ENCODE peak calls at places on chromosomes 7 and 10, in six cellular contexts. U, Q, L, W, S and R are unnamed samples.

GRCh38 chr7:40099837-40100236 is 34.6 kb downstream of the MPLKIP start:
- DNase-seq in U (no peak), Q (no peak), L (no peak), W (no peak), S (no peak), R (no peak)

GRCh38 chr10:123269017-123269552 is 114.9 kb downstream of the BUB3 start:
- DNase-seq in U (no peak), Q (no peak), L (no peak), W (no peak), S (no peak), R (no peak)

GRCh38 chr7:149238051-149238450 is 1.4 kb upstream of the ZNF212 start:
- DNase-seq in U (no peak), Q (no peak), L (no peak), W (no peak), S (no peak), R (no peak)

GRCh38 chr7:70733115-70733514 is 398.8 kb upstream of the GALNT17 start:
- DNase-seq in U (no peak), Q (no peak), L (no peak), W (no peak), S (no peak), R (no peak)

GRCh38 chr7:98281757-98282652 is 519 bp downstream of the BRI3 start:
- DNase-seq in U (no peak), Q (peak; percentile 24), L (peak; percentile 60), W (no peak), S (no peak), R (peak; percentile 71)

GRCh38 chr7:377069-378040 is 87.4 kb downstream of the FOXL3 start:
- DNase-seq in U (no peak), Q (no peak), L (no peak), W (no peak), S (no peak), R (peak; percentile 40)

GRCh38 chr7:25770670-25771069 is 381.3 kb upstream of the NFE2L3 start:
- DNase-seq in U (no peak), Q (no peak), L (no peak), W (no peak), S (no peak), R (no peak)

GRCh38 chr10:128985036-128985435 is 482.0 kb upstream of the MGMT start:
- DNase-seq in U (no peak), Q (no peak), L (no peak), W (no peak), S (no peak), R (peak; percentile 32)

GRCh38 chr7:134307320-134307719 is 9.4 kb downstream of the SLC35B4 start:
- DNase-seq in U (no peak), Q (peak; percentile 27), L (no peak), W (no peak), S (no peak), R (no peak)

GRCh38 chr10:85098835-85099521 is 770.6 kb downstream of the CCSER2 start:
- DNase-seq in U (no peak), Q (no peak), L (no peak), W (no peak), S (no peak), R (no peak)

GRCh38 chr10:132408367-132408781 is 11.4 kb downstream of the PWWP2B start:
- DNase-seq in U (no peak), Q (no peak), L (no peak), W (no peak), S (no peak), R (no peak)

GRCh38 chr10:77385315-77385714 is 252.3 kb downstream of the KCNMA1 start:
- DNase-seq in U (no peak), Q (no peak), L (no peak), W (no peak), S (no peak), R (no peak)

GRCh38 chr10:118725784-118726507 is 28.8 kb downstream of the CACUL1 start:
- DNase-seq in U (no peak), Q (peak; percentile 38), L (no peak), W (no peak), S (no peak), R (no peak)

GRCh38 chr10:118445535-118445934 is 103.4 kb upstream of the FAM204A start:
- DNase-seq in U (no peak), Q (no peak), L (no peak), W (no peak), S (no peak), R (no peak)

GRCh38 chr10:132985546-132985900 is 43.2 kb upstream of the CFAP46 start:
- DNase-seq in U (no peak), Q (no peak), L (no peak), W (no peak), S (no peak), R (no peak)

GRCh38 chr10:44153901-44154670 is 230.8 kb downstream of the CXCL12 start:
- DNase-seq in U (no peak), Q (no peak), L (no peak), W (no peak), S (no peak), R (no peak)

GRCh38 chr7:69765879-69766278 is 167.6 kb downstream of the AUTS2 start:
- DNase-seq in U (no peak), Q (no peak), L (no peak), W (no peak), S (no peak), R (no peak)

GRCh38 chr7:29647020-29647654 is 83.5 kb downstream of the PRR15 start:
- DNase-seq in U (no peak), Q (no peak), L (no peak), W (no peak), S (no peak), R (no peak)

GRCh38 chr7:22944506-22944905 is 69.4 kb downstream of the HYCC1 start:
- DNase-seq in U (no peak), Q (no peak), L (no peak), W (no peak), S (no peak), R (no peak)

GRCh38 chr10:6689036-6689435 is 109.0 kb upstream of the PRKCQ start:
- DNase-seq in U (no peak), Q (peak; percentile 34), L (no peak), W (no peak), S (no peak), R (no peak)

GRCh38 chr10:63614371-63614891 is 93.2 kb downstream of the REEP3 start:
- DNase-seq in U (no peak), Q (no peak), L (peak; percentile 35), W (no peak), S (no peak), R (no peak)

GRCh38 chr10:84845628-84846261 is 517.4 kb downstream of the CCSER2 start:
- DNase-seq in U (peak; percentile 27), Q (no peak), L (no peak), W (no peak), S (no peak), R (no peak)

GRCh38 chr7:23783115-23783514 is 73.1 kb downstream of the STK31 start:
- DNase-seq in U (no peak), Q (no peak), L (no peak), W (no peak), S (no peak), R (no peak)

GRCh38 chr10:26550774-26551526 is 112.8 kb downstream of the APBB1IP start:
- DNase-seq in U (no peak), Q (no peak), L (no peak), W (no peak), S (no peak), R (no peak)

GRCh38 chr10:44706745-44707144 is 204.4 kb upstream of the TMEM72 start:
- DNase-seq in U (no peak), Q (no peak), L (no peak), W (no peak), S (no peak), R (no peak)

GRCh38 chr7:105837765-105838241 is 38.6 kb downstream of the ATXN7L1 start:
- DNase-seq in U (no peak), Q (no peak), L (no peak), W (no peak), S (no peak), R (no peak)

GRCh38 chr10:93600861-93601773 is at the start of gene RBP4:
- DNase-seq in U (no peak), Q (peak; percentile 47), L (no peak), W (no peak), S (no peak), R (peak; percentile 56)